ENCODE peak calls at places on chromosomes 3 and 15, in eight cellular contexts. S is HCT116, T is LoVo, U is GM03348, D is kidney epithelial cell, A is foreskin keratinocyte, M is MV-4-11, Y is retina. X is an unnamed sample.

GRCh38 chr15:45121706-45122417 is 7.7 kb downstream of the DUOXA2 start:
- DNase-seq in M (peak; percentile 2), Y (no peak), U (peak; percentile 90), T (peak; percentile 15), D (peak; percentile 81), S (peak; percentile 16), A (peak; percentile 74), X (peak; percentile 45)

GRCh38 chr3:134473868-134474546 is 11.8 kb downstream of the ANAPC13 start:
- DNase-seq in A (no peak), Y (peak; percentile 68), S (peak; percentile 51), M (peak; percentile 34), U (peak; percentile 48), T (peak; percentile 80), D (no peak), X (no peak)

GRCh38 chr3:71425491-71426071 is 157.9 kb downstream of the FOXP1 start:
- DNase-seq in D (peak; percentile 90), Y (no peak), T (peak; percentile 57), U (peak; percentile 53), M (peak; percentile 45), A (peak; percentile 68), S (no peak), X (no peak)

GRCh38 chr3:44939581-44940036 is 36.4 kb downstream of the ZDHHC3 start:
- DNase-seq in D (no peak), M (no peak), T (no peak), U (no peak), S (no peak), Y (no peak), A (no peak), X (no peak)

GRCh38 chr15:67216859-67217258 is 37.6 kb downstream of the AAGAB start:
- DNase-seq in A (no peak), U (no peak), M (no peak), Y (no peak), S (no peak), D (no peak), T (no peak), X (no peak)

GRCh38 chr15:67093146-67093874 is 27.9 kb downstream of the SMAD3 start:
- DNase-seq in Y (no peak), M (peak; percentile 95), U (no peak), D (no peak), A (no peak), T (no peak), S (no peak), X (no peak)

GRCh38 chr15:70091649-70092461 is 5.9 kb downstream of the TLE3 start:
- DNase-seq in T (peak; percentile 42), Y (peak; percentile 71), U (no peak), M (no peak), A (peak; percentile 85), D (peak; percentile 63), S (no peak), X (no peak)

GRCh38 chr3:158058775-158059174 is 47.4 kb downstream of the SHOX2 start:
- DNase-seq in A (no peak), T (no peak), U (no peak), S (no peak), D (no peak), M (no peak), Y (no peak), X (no peak)

GRCh38 chr3:170360476-170360875 is 3.0 kb downstream of the SKIL start:
- DNase-seq in A (no peak), U (no peak), Y (no peak), D (no peak), T (no peak), S (no peak), M (no peak), X (no peak)

GRCh38 chr3:87161486-87161885 is 65.6 kb upstream of the CHMP2B start:
- DNase-seq in S (no peak), Y (no peak), A (no peak), D (no peak), U (no peak), M (no peak), T (no peak), X (no peak)

X was measured in epithelial cell of proximal tubule.